ENCODE peak calls at places on chromosome 1, in five cellular contexts. G is uterus, Y is GM12865, J is fibroblast of lung, S is hepatocyte. D is an unnamed sample.

GRCh38 chr1:21175324-21175669 is 1.4 kb downstream of the EIF4G3 start:
- DNase-seq in G (peak; percentile 34), J (peak; percentile 59), Y (peak; percentile 55), S (peak; percentile 21), D (no peak)

GRCh38 chr1:15584489-15585363 is at the start of gene AGMAT:
- DNase-seq in J (peak; percentile 51), Y (peak; percentile 86), S (peak; percentile 79), G (no peak), D (no peak)

GRCh38 chr1:218538341-218538740 is 193.2 kb downstream of the TGFB2 start:
- DNase-seq in G (no peak), J (no peak), S (no peak), Y (no peak), D (no peak)

GRCh38 chr1:8562881-8563865 is 245.3 kb downstream of the SLC45A1 start:
- DNase-seq in S (no peak), G (no peak), J (peak; percentile 49), Y (no peak), D (no peak)

GRCh38 chr1:196897158-196897828 is 9.4 kb downstream of the CFHR4 start:
- DNase-seq in J (no peak), Y (no peak), G (no peak), S (no peak), D (no peak)

GRCh38 chr1:6461538-6462411 is 4.2 kb downstream of the TNFRSF25 start:
- DNase-seq in Y (no peak), S (no peak), G (no peak), J (no peak), D (no peak)

GRCh38 chr1:58783090-58783992 is 506 bp downstream of the JUN start:
- DNase-seq in Y (peak; percentile 66), G (peak; percentile 56), S (peak; percentile 68), J (peak; percentile 62), D (no peak)

GRCh38 chr1:44947774-44948311 is 38.6 kb downstream of the EIF2B3 start:
- DNase-seq in S (no peak), Y (no peak), J (peak; percentile 9), G (no peak), D (no peak)

GRCh38 chr1:21539933-21540332 is 30.7 kb downstream of the ALPL start:
- DNase-seq in Y (no peak), S (no peak), G (no peak), J (peak; percentile 10), D (no peak)

GRCh38 chr1:58412071-58412580 is 134.4 kb downstream of the OMA1 start:
- DNase-seq in S (no peak), J (peak; percentile 82), G (no peak), Y (no peak), D (no peak)

GRCh38 chr1:30014031-30014430 is 709.4 kb downstream of the MATN1 start:
- DNase-seq in Y (no peak), G (no peak), S (no peak), J (no peak), D (no peak)

GRCh38 chr1:90154711-90155110 is 159.8 kb downstream of the ZNF326 start:
- DNase-seq in Y (no peak), G (no peak), S (no peak), J (no peak), D (no peak)

GRCh38 chr1:154992721-154993571 is 440 bp upstream of the LENEP start:
- DNase-seq in G (no peak), J (peak; percentile 64), S (no peak), Y (no peak), D (no peak)

GRCh38 chr1:25867210-25867991 is 8.1 kb downstream of the PAQR7 start:
- DNase-seq in Y (no peak), J (no peak), S (no peak), G (no peak), D (no peak)
- H3K4me3 ChIP-seq in Y (no peak overlapping the region), J (no peak overlapping the region), S (no peak overlapping the region), G (no peak overlapping the region), D (no peak overlapping the region)

DNA sequence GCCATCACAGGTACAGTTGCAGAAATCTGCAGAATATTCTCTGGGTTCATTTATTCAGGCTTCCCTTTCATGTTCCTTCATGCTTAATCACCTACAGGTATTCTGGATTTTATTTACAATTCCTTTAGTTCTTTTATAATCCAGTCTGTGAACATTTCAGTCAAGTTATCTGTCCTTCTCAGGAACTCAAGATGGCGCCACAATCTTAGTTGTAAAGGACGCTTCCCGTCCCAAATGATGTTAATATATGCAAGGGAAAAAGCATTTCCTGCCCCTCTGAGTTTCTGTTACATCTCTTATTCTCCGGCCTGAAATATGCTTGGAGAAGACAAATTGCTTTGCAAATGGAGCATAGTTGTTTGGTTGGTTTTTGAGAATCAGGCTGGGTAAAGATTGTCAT is 19.3 kb downstream of the F3 start:
- DNase-seq in J (peak; percentile 62), Y (peak; percentile 10), S (peak; percentile 73), G (peak; percentile 41), D (peak; percentile 52)
- TF ChIP-seq CTCF in J (peak; percentile 60), Y (no peak), S (peak; percentile 64), G (peak; percentile 65), D (peak; percentile 59)

GRCh38 chr1:94851571-94851970 is 31.4 kb downstream of the SLC44A3 start:
- DNase-seq in J (no peak), Y (no peak), S (no peak), G (no peak), D (no peak)
- H3K4me3 ChIP-seq in J (no peak overlapping the region), Y (no peak overlapping the region), S (no peak overlapping the region), G (no peak overlapping the region), D (no peak overlapping the region)

DNA sequence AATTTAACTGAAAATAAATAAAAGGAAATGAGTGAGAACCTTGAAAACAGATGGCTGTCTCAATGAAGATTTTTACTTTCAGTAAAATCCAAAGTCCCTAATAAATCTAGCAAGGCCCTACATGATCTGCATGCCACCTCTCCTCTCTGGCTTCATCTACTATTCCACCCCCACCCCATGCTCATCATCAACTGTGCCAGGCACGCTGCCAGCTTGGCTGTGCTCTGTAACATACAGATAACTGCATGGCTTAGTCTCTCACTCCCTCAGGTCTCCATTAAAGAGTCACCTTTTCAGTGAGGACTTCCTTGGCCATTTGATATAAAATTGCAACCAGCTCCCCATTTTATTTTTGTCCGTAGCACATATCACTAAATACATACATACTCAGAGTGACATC is 26.7 kb downstream of the RGSL1 start:
- DNase-seq in J (no peak), S (no peak), G (no peak), Y (no peak), D (no peak)
- TF ChIP-seq CTCF in J (no peak), S (no peak), G (no peak), Y (no peak), D (no peak)

GRCh38 chr1:33348676-33349080 is 27.8 kb upstream of the A3GALT2 start:
- DNase-seq in Y (no peak), G (no peak), S (no peak), J (no peak), D (no peak)

GRCh38 chr1:33348194-33348593 is 27.3 kb upstream of the A3GALT2 start:
- DNase-seq in J (peak; percentile 78), Y (no peak), S (no peak), G (peak; percentile 42), D (no peak)

GRCh38 chr1:33346921-33347649 is 26.2 kb upstream of the A3GALT2 start:
- DNase-seq in Y (no peak), G (peak; percentile 75), S (peak; percentile 65), J (peak; percentile 94), D (peak; percentile 95)

GRCh38 chr1:33349081-33349759 is 28.3 kb upstream of the A3GALT2 start:
- DNase-seq in S (peak; percentile 75), G (peak; percentile 56), J (peak; percentile 40), Y (peak; percentile 56), D (no peak)

DNA sequence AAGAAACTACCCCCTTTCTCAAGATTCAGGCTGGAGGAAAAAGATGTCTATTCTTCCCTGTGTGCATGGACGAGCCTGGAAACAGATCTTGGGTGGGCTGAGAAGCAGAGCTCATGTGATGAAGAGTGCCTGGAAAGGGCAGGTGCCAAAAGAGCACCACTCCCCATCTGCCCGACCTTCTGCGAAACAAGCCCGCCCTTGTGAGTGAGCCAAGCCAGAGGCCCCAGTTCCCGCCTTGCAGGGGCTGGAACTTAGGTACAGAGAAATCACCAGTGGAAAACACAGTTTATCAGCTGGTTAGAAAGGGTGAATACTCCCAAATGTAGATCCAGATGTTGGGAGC is 26.7 kb upstream of the A3GALT2 start:
- DNase-seq in S (peak; percentile 53), G (peak; percentile 51), J (peak; percentile 43), Y (no peak), D (no peak)
- H3K4me3 ChIP-seq in S (peak overlapping the region; percentile 92), G (peak overlapping the region; percentile 64), J (peak overlapping the region; percentile 53), Y (no peak overlapping the region), D (peak overlapping the region; percentile 69)

GRCh38 chr1:204623894-204624361 is 61.6 kb downstream of the LRRN2 start:
- DNase-seq in Y (peak; percentile 33), G (no peak), S (peak; percentile 40), J (no peak), D (no peak)
- TF ChIP-seq CTCF in Y (peak; percentile 23), G (no peak), S (peak; percentile 8), J (no peak), D (peak; percentile 39)

DNA sequence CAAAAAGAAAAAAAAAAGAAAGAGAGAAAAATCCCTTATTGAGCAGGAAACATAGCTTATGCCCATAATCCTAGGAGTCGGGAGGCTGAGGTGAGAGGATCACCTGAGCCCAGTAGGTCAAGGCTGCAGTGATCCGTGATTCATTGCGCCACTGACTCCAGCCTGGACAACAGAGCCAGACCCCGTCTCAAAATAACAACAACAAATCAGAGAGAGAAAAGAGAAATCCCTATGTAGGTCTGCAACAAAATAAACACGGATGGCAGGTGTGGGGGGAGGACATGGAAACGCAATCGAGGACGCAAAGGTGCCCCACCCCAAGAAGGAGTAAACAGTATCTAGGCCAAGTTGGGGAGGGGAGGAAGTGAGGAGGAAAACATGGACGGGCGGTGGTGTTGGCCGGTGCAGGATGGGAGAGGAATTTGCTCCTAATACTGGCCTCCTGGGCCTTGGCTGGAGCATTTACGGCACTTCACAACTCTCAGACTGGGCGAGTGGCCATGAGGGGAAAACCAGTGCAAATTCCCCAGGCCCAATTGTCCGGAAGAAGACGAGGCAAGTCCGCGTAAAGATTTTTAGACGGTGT is 612 bp upstream of the CHTOP start:
- DNase-seq in G (no peak), Y (no peak), J (no peak), S (no peak), D (no peak)
- H3K4me3 ChIP-seq in G (peak overlapping the region; percentile 100), Y (peak overlapping the region; percentile 43), J (peak overlapping the region; percentile 43), S (no peak overlapping the region), D (peak overlapping the region; percentile 94)

GRCh38 chr1:34547043-34547674 is 207.7 kb upstream of the GJB5 start:
- DNase-seq in J (no peak), G (no peak), Y (no peak), S (peak; percentile 30), D (no peak)

GRCh38 chr1:34549199-34549598 is 205.6 kb upstream of the GJB5 start:
- DNase-seq in S (peak; percentile 62), G (no peak), J (no peak), Y (peak; percentile 26), D (no peak)
- TF ChIP-seq CTCF in S (peak; percentile 35), G (no peak), J (no peak), Y (peak; percentile 20), D (peak; percentile 35)

GRCh38 chr1:37999434-38000232 is 5.7 kb downstream of the FHL3 start:
- DNase-seq in S (peak; percentile 70), J (peak; percentile 75), Y (no peak), G (peak; percentile 61), D (no peak)

GRCh38 chr1:37998913-37999433 is 6.3 kb downstream of the FHL3 start:
- DNase-seq in Y (no peak), S (no peak), G (peak; percentile 33), J (no peak), D (no peak)

GRCh38 chr1:37998089-37998808 is 7.1 kb downstream of the FHL3 start:
- DNase-seq in G (no peak), Y (no peak), S (no peak), J (no peak), D (no peak)

GRCh38 chr1:38000233-38000528 is 5.1 kb downstream of the FHL3 start:
- DNase-seq in J (no peak), Y (no peak), S (no peak), G (no peak), D (no peak)

GRCh38 chr1:38000529-38001453 is 4.5 kb downstream of the FHL3 start:
- DNase-seq in S (peak; percentile 70), Y (no peak), G (peak; percentile 64), J (peak; percentile 92), D (peak; percentile 75)
- H3K4me3 ChIP-seq in S (no peak overlapping the region), Y (no peak overlapping the region), G (no peak overlapping the region), J (no peak overlapping the region), D (peak overlapping the region; percentile 27)